ENCODE peak calls at places on chromosomes 2 and 18, in nine cellular contexts. Z, Q, F, B, I, A, R, D and M are unnamed samples.

GRCh38 chr2:164766931-164767330 is 74.7 kb downstream of the COBLL1 start:
- DNase-seq in B (no peak), D (no peak), R (no peak), Z (no peak), F (no peak), Q (no peak), I (no peak), A (no peak), M (no peak)

GRCh38 chr2:75238670-75239330 is 39.5 kb upstream of the TACR1 start:
- DNase-seq in F (no peak), B (no peak), Q (no peak), I (peak), A (no peak), R (no peak), D (peak), Z (no peak), M (no peak)

GRCh38 chr2:237818066-237818473 is 19.5 kb downstream of the RBM44 start:
- DNase-seq in A (no peak), B (no peak), I (peak), D (peak), F (no peak), R (no peak), Q (no peak), Z (no peak), M (peak)

GRCh38 chr2:190528521-190529001 is 6.0 kb downstream of the NEMP2 start:
- DNase-seq in Q (no peak), D (peak), A (no peak), F (no peak), Z (no peak), B (no peak), I (peak), R (no peak), M (no peak)

GRCh38 chr18:48348739-48349138 is 60.4 kb downstream of the ZBTB7C start:
- DNase-seq in B (no peak), A (no peak), I (no peak), Q (no peak), R (no peak), D (no peak), Z (no peak), F (no peak), M (no peak)

GRCh38 chr2:165691615-165692014 is 102.4 kb downstream of the GALNT3 start:
- DNase-seq in R (no peak), I (peak), D (no peak), Z (no peak), Q (no peak), A (no peak), B (no peak), F (peak), M (no peak)

GRCh38 chr2:181143790-181144300 is 163.4 kb downstream of the UBE2E3 start:
- DNase-seq in F (no peak), D (no peak), B (no peak), A (no peak), I (no peak), Z (no peak), Q (no peak), R (no peak), M (no peak)

GRCh38 chr2:11144724-11145079 is 10.6 kb upstream of the SLC66A3 start:
- DNase-seq in D (no peak), A (no peak), R (no peak), Q (no peak), Z (no peak), F (no peak), B (no peak), I (no peak), M (no peak)

GRCh38 chr2:68931799-68932198 is 20.9 kb downstream of the GKN2 start:
- DNase-seq in R (no peak), Q (no peak), F (no peak), I (peak), D (no peak), A (no peak), Z (no peak), B (no peak), M (no peak)

GRCh38 chr2:180763249-180763989 is 217.0 kb upstream of the UBE2E3 start:
- DNase-seq in A (no peak), R (no peak), D (peak), B (no peak), I (no peak), Q (no peak), F (no peak), Z (no peak), M (no peak)

GRCh38 chr2:86584164-86584913 is 21.1 kb upstream of the CHMP3 start:
- DNase-seq in R (peak), A (no peak), F (no peak), Z (peak), I (peak), Q (no peak), D (no peak), B (no peak), M (no peak)

GRCh38 chr2:38601061-38601460 is 1.7 kb downstream of the HNRNPLL start:
- DNase-seq in F (no peak), Z (no peak), Q (no peak), I (no peak), B (no peak), A (no peak), D (no peak), R (no peak), M (no peak)

GRCh38 chr2:233814063-233814435 is 35.9 kb downstream of the MROH2A start:
- DNase-seq in I (no peak), D (no peak), F (no peak), Q (no peak), Z (peak), R (no peak), A (no peak), B (no peak), M (no peak)

GRCh38 chr2:161139098-161139987 is 20.9 kb upstream of the TANK start:
- DNase-seq in Q (no peak), I (peak), F (no peak), D (no peak), R (peak), B (no peak), Z (no peak), A (no peak), M (no peak)

GRCh38 chr18:46916551-46917107 is 678 bp downstream of the PIAS2 start:
- DNase-seq in I (peak), F (no peak), R (peak), B (no peak), A (peak), D (no peak), Z (no peak), Q (no peak), M (no peak)

GRCh38 chr2:181396575-181397062 is 60.6 kb upstream of the ITGA4 start:
- DNase-seq in F (no peak), Q (no peak), A (no peak), B (no peak), Z (no peak), I (no peak), D (no peak), R (no peak), M (no peak)

GRCh38 chr2:182088681-182089333 is 103.2 kb downstream of the PPP1R1C start:
- DNase-seq in I (no peak), Z (no peak), F (no peak), Q (no peak), D (no peak), A (no peak), R (no peak), B (no peak), M (no peak)

GRCh38 chr2:186575302-186575701 is 14.6 kb upstream of the ITGAV start:
- DNase-seq in I (peak), F (peak), Z (peak), Q (peak), R (peak), D (peak), A (peak), B (peak), M (peak)

DNA sequence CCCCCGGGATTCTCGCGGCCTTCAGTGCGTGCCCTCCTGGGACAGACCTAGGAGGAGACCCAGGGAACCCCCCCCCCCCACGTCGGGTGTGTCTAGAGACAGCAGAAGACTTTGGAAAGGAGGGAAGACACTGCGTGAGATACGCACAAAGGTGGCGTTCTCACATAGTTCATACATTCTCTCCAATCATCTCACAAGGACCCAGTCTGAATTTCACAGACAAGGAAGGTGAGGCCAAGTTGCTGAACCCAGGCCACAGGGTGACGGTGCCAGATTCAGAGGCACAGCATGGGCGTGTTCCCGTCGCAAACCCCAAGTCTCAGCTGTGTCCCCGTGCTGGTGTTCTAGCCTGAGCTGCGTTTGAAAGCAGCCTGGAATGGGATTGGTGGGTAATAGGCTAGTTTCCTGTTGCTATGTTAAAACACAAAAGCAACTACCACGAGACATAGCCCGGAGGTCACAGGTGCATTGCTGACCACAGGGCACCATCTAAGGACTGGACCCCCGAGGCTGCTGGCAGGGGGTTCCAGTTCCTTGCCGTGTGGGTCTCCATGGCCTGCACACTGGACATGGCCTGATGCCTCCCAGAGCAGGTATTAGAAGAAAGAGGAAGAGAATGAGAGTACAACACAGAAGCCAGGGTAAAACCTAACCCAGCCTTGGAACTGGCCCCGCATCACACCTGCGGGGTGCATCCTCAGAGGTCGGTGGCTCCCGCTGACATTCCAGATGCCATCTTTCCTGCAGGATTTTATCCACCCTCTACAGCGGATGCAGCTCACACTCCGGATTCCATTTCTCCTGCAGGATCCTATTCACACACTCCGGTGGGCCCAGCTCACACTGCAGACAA is 1.1 kb upstream of the PXDN start:
- DNase-seq in Q (no peak), Z (no peak), F (no peak), R (no peak), D (no peak), I (no peak), A (peak), B (no peak), M (no peak)
- H3K4me3 ChIP-seq in Q (peak), Z (no peak), F (peak), R (no peak), D (peak), I (peak), A (no peak), B (no peak), M (peak)

DNA sequence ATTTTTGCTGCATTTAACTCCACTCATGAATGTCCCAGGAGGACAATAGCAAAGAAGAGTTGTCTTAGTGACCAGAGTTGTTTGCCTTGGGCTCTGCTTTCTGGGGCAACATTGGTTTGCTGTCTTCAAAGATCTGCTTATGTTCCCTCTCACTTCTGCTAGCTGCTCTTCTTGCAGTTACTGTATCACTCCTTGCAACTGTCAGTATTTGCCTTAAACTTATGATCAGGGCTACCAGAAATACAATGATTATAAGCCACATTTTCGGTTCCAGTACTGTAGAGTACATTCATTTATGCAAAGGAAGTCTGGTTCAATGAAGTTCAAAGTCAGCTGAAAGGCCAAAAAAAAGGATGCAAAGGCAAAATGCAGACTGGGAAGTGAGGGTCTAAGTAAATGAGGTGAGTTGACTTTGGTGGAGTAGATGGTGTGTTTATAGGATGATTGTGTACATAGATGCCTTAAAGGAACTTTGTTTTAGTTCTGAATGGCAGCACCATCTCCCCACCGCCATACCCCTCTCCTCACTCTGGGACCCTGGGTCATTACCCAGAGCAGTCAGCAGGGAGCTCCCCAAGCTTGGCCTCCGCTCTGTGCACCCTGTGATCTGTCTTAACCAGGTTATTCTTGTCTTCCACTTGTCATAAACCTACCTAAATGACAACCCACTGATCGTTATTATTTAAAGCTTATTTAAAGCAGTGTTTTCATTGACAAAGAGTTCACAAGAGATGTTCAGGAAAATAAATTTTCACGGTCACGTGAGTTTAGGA is 236.0 kb downstream of the DOK6 start:
- DNase-seq in A (no peak), R (peak), I (no peak), F (no peak), Z (no peak), Q (no peak), D (no peak), B (no peak), M (no peak)
- TF ChIP-seq CTCF in A (no peak), R (peak), I (peak), F (peak), Z (peak), Q (no peak), D (no peak), B (no peak), M (no peak)

GRCh38 chr2:149271575-149271974 is 58.8 kb upstream of the LYPD6 start:
- DNase-seq in B (no peak), D (no peak), R (no peak), Q (no peak), I (no peak), A (no peak), Z (no peak), F (no peak), M (no peak)
- H3K4me3 ChIP-seq in B (no peak), D (no peak), R (no peak), Q (no peak), I (no peak), A (no peak), Z (no peak), F (no peak), M (no peak)

GRCh38 chr18:1665064-1665463 is 760.4 kb downstream of the ADCYAP1 start:
- DNase-seq in I (no peak), A (no peak), Q (no peak), Z (no peak), B (no peak), F (no peak), R (no peak), D (no peak), M (no peak)

GRCh38 chr18:1668284-1668683 is 763.6 kb downstream of the ADCYAP1 start:
- DNase-seq in R (no peak), B (no peak), I (no peak), D (no peak), F (peak), Z (no peak), A (no peak), Q (no peak), M (no peak)

GRCh38 chr18:1659190-1659589 is 754.5 kb downstream of the ADCYAP1 start:
- DNase-seq in R (no peak), Z (no peak), Q (no peak), D (no peak), B (no peak), A (no peak), F (no peak), I (no peak), M (peak)

DNA sequence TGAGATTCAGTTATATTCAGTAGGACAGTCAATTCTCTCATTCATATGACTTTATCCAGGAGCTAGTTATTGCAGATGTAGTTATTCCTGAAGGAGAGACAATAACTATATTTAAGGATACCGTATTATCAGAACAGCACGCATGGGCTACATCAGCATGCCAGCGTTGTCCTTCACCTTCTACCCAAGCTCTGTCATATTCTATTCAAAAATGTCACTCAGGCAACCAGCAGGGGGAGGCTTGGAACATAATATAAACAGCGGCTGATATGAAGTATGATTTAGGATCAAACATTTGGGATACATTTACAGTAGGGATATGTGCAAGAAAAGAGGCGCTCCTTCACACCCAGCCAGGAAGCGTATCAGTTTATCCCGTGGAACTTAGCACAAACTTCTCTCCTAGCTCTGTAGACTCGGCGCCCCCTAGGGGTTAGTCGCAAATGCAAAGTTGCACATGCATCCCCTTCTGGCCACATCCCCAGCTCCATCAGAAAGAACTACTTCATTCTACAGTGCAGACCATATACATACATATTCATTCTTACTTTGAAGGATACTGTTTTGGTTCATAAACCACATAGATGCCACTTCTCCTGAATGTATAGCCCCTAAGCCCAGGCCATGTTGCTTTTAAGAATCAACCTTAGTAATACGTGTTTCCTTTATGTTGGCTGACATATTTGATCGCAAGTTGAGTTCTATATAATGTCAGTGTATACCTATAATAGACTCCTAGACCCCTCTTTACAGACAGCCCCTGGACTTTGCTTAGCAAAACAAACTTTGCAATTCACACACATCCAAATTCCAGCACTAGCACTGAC is 759.4 kb downstream of the ADCYAP1 start:
- DNase-seq in I (peak), Z (peak), Q (no peak), D (no peak), F (peak), A (peak), R (peak), B (peak), M (no peak)
- TF ChIP-seq CTCF in I (peak), Z (peak), Q (no peak), D (peak), F (peak), A (no peak), R (peak), B (peak), M (peak)